ENCODE peak calls at places on chromosome 4, in six cellular contexts. X is fibroblast of lung, G is K562, Q is hepatocyte, Z is adrenal gland, L is left lung. A is an unnamed sample.

GRCh38 chr4:80705311-80705710 is 325.2 kb upstream of the BMP3 start:
- DNase-seq in Q (no peak), L (no peak), X (peak; percentile 37), Z (no peak), G (no peak), A (no peak)

GRCh38 chr4:185559913-185560281 is 24.6 kb upstream of the PDLIM3 start:
- DNase-seq in L (peak; percentile 70), Z (no peak), G (no peak), X (peak; percentile 87), Q (peak; percentile 81), A (peak; percentile 74)

GRCh38 chr4:177596035-177596434 is 153.8 kb upstream of the AGA start:
- DNase-seq in L (no peak), X (peak; percentile 85), G (peak; percentile 11), Q (peak; percentile 66), Z (peak; percentile 70), A (peak; percentile 73)

GRCh38 chr4:169282429-169283113 is 11.8 kb upstream of the SH3RF1 start:
- DNase-seq in G (no peak), Q (no peak), Z (no peak), X (no peak), L (no peak), A (peak; percentile 83)

GRCh38 chr4:181613210-181613609 is 630.0 kb upstream of the TENM3 start:
- DNase-seq in X (no peak), Q (no peak), G (no peak), L (no peak), Z (no peak), A (no peak)

GRCh38 chr4:84967292-84967651 is 782 bp upstream of the WDFY3 start:
- DNase-seq in X (peak; percentile 44), Q (no peak), G (no peak), Z (no peak), L (no peak), A (no peak)

GRCh38 chr4:56272003-56272402 is 115.3 kb downstream of the AASDH start:
- DNase-seq in X (no peak), Z (no peak), G (no peak), L (no peak), Q (no peak), A (no peak)

GRCh38 chr4:110837896-110838450 is 215.1 kb upstream of the PITX2 start:
- DNase-seq in G (no peak), Z (no peak), Q (no peak), X (no peak), L (no peak), A (no peak)

GRCh38 chr4:337932-338758 is 531 bp downstream of the ZNF141 start:
- DNase-seq in G (no peak), X (peak; percentile 53), L (peak; percentile 46), Z (peak; percentile 58), Q (peak; percentile 70), A (no peak)

GRCh38 chr4:15936495-15936894 is 2.0 kb downstream of the FGFBP1 start:
- DNase-seq in X (no peak), L (peak; percentile 72), Q (no peak), G (no peak), Z (no peak), A (peak; percentile 80)

GRCh38 chr4:38310446-38311043 is 350.3 kb downstream of the PTTG2 start:
- DNase-seq in Z (no peak), L (no peak), X (peak; percentile 63), Q (no peak), G (no peak), A (no peak)

GRCh38 chr4:183905081-183905592 is at the start of gene STOX2:
- DNase-seq in L (peak; percentile 69), Z (peak; percentile 64), G (no peak), Q (peak; percentile 79), X (peak; percentile 50), A (no peak)

GRCh38 chr4:77433102-77433733 is 172.4 kb upstream of the CXCL13 start:
- DNase-seq in X (peak; percentile 26), L (no peak), Q (peak; percentile 74), G (peak; percentile 8), Z (no peak), A (peak; percentile 17)

GRCh38 chr4:63717384-63717783 is 691.9 kb downstream of the TECRL start:
- DNase-seq in Q (peak; percentile 40), G (peak; percentile 9), Z (no peak), L (no peak), X (no peak), A (peak; percentile 19)

GRCh38 chr4:100317032-100317864 is 127.0 kb upstream of the DDIT4L start:
- DNase-seq in G (no peak), Q (no peak), X (no peak), Z (no peak), L (no peak), A (no peak)

GRCh38 chr4:3640587-3640962 is 108.4 kb upstream of the LRPAP1 start:
- DNase-seq in G (peak; percentile 25), L (no peak), X (peak; percentile 20), Z (peak; percentile 34), Q (no peak), A (no peak)

GRCh38 chr4:137819964-137820383 is 287.7 kb upstream of the PCDH18 start:
- DNase-seq in G (no peak), Z (no peak), X (peak; percentile 55), Q (peak; percentile 71), L (no peak), A (peak; percentile 37)

GRCh38 chr4:76028242-76028859 is 5.1 kb upstream of the CXCL10 start:
- DNase-seq in Q (no peak), Z (no peak), L (no peak), G (no peak), X (no peak), A (no peak)

GRCh38 chr4:119623025-119623424 is 5.6 kb downstream of the PDE5A start:
- DNase-seq in Q (no peak), Z (no peak), G (no peak), X (peak; percentile 78), L (no peak), A (peak; percentile 23)

GRCh38 chr4:84852081-84852480 is 114.4 kb downstream of the WDFY3 start:
- DNase-seq in X (peak; percentile 51), Q (no peak), L (no peak), G (no peak), Z (no peak), A (no peak)

GRCh38 chr4:3527101-3527913 is 4.9 kb downstream of the LRPAP1 start:
- DNase-seq in Z (no peak), G (no peak), L (peak; percentile 26), Q (no peak), X (no peak), A (no peak)

GRCh38 chr4:66294626-66295025 is 624.3 kb upstream of the EPHA5 start:
- DNase-seq in X (peak; percentile 81), Z (no peak), G (no peak), Q (no peak), L (no peak), A (peak; percentile 81)

GRCh38 chr4:146959692-146960091 is 14.0 kb upstream of the TTC29 start:
- DNase-seq in X (peak; percentile 50), Q (no peak), G (no peak), Z (no peak), L (no peak), A (no peak)

GRCh38 chr4:78293841-78294301 is 236.7 kb downstream of the FRAS1 start:
- DNase-seq in X (peak; percentile 96), L (no peak), G (no peak), Z (no peak), Q (no peak), A (peak; percentile 68)

GRCh38 chr4:140130677-140131076 is 23.3 kb downstream of the MAML3 start:
- DNase-seq in Z (no peak), G (no peak), X (peak; percentile 91), L (no peak), Q (no peak), A (peak; percentile 91)

GRCh38 chr4:8891646-8892555 is 20.3 kb upstream of the HMX1 start:
- DNase-seq in L (no peak), Z (no peak), X (no peak), G (no peak), Q (no peak), A (no peak)
- H3K27me3 ChIP-seq in L (peaks cover 78% of the 10 kb centered on the region), Z (peaks cover 59% of the 10 kb centered on the region), X (peaks cover 13% of the 10 kb centered on the region), G (no peaks in the 10 kb centered on the region), Q (peaks cover 83% of the 10 kb centered on the region), A (peaks cover 59% of the 10 kb centered on the region)

GRCh38 chr4:94409947-94410346 is 41.8 kb upstream of the PDLIM5 start:
- DNase-seq in L (no peak), G (no peak), Z (no peak), Q (no peak), X (peak; percentile 40), A (no peak)

GRCh38 chr4:94413085-94413685 is 38.6 kb upstream of the PDLIM5 start:
- DNase-seq in G (no peak), L (no peak), Q (no peak), X (peak; percentile 20), Z (no peak), A (no peak)

GRCh38 chr4:94412019-94413017 is 39.4 kb upstream of the PDLIM5 start:
- DNase-seq in G (no peak), Z (no peak), L (no peak), X (peak; percentile 88), Q (peak; percentile 38), A (peak; percentile 34)

GRCh38 chr4:94410678-94411206 is 41.0 kb upstream of the PDLIM5 start:
- DNase-seq in X (no peak), Z (peak; percentile 45), Q (peak; percentile 8), L (no peak), G (no peak), A (no peak)

DNA sequence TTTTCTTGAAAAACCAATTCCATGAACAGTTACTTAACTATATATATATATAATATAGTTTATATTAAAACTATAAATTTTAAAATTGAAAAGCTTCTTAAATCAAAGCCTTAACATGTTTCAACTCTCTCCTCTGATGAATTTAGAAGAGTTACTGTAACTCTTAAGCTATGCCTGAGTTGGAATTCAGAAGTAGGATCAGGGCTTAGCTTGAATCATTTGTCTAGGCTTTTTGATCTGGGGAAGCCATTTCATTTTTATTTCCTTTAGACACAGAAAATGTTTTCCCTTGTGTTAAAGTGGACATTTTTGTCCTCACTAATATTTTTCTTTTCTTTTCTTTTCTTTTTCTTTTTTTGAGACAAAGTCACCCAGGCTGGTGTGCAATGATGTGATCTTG is 40.4 kb upstream of the PDLIM5 start:
- DNase-seq in L (no peak), Z (no peak), G (no peak), X (no peak), Q (no peak), A (no peak)
- H3K4me1 ChIP-seq in L (peaks cover 9% of the 10 kb centered on the region), Z (no peaks in the 10 kb centered on the region), G (peaks cover 22% of the 10 kb centered on the region), X (peaks cover 5% of the 10 kb centered on the region), Q (peaks cover 18% of the 10 kb centered on the region), A (peaks cover 7% of the 10 kb centered on the region)

GRCh38 chr4:17111959-17112659 is 213.7 kb upstream of the LDB2 start:
- DNase-seq in Q (peak; percentile 13), L (no peak), X (no peak), G (peak; percentile 34), Z (peak; percentile 30), A (no peak)
- TF ChIP-seq CTCF in Q (peak; percentile 33), L (peak; percentile 12), X (peak; percentile 34), G (peak; percentile 56), Z (no peak), A (peak; percentile 58)

DNA sequence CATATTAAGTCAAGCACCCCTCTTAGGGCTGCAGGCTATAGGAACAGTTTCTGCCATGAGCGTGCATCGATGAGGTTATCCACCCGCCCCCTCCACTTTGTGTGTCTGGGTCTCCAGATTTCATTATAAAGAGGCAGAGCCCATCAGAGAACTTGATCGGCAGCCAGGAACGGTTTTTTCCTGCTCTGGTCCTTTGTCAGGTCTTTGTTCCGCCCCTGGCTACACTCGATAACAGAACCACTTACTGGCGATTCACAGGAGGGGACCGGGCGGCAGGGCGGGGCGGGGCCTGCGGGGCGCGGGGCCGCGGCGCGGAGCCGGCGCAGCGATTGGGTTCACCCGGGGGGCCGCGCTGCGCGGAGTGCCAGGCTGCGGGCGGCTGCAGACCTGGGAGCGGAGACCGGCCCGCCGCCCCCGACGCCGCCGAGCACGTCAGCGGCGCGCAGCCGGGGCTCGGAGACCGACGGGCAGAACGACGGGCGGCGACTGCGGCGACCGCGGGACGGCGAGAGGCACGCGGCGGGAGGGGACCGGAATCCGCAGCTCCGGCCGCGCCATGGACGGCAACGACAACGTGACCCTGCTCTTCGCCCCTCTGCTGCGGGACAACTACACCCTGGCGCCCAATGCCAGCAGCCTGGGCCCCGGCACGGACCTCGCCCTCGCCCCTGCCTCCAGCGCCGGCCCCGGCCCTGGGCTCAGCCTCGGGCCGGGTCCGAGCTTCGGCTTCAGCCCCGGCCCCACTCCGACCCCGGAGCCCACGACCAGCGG is at the start of gene SLC10A4:
- DNase-seq in G (peak; percentile 85), Q (peak; percentile 39), L (no peak), Z (no peak), X (no peak), A (no peak)
- H3K27me3 ChIP-seq in G (no peaks in the 10 kb centered on the region), Q (peaks cover 71% of the 10 kb centered on the region), L (peaks cover 60% of the 10 kb centered on the region), Z (peaks cover 30% of the 10 kb centered on the region), X (peaks cover 34% of the 10 kb centered on the region), A (peaks cover 85% of the 10 kb centered on the region)

A was measured in foreskin keratinocyte.